ENCODE peak calls at places on chromosomes 7 and 10, in five cellular contexts. L is RPMI8226, M is GM12892, R is T-helper 2 cell, O is breast epithelium. I is an unnamed sample.

GRCh38 chr7:118080947-118081346 is 103.0 kb upstream of the LSM8 start:
- DNase-seq in L (no peak), M (no peak), R (no peak), O (no peak), I (no peak)

GRCh38 chr7:101185258-101185839 is 5.3 kb upstream of the NAT16 start:
- DNase-seq in L (no peak), M (no peak), R (no peak), O (no peak), I (no peak)

GRCh38 chr10:62759599-62760175 is 44.8 kb upstream of the ADO start:
- DNase-seq in L (no peak), M (no peak), R (no peak), O (no peak), I (no peak)

GRCh38 chr7:158612546-158612945 is 24.9 kb upstream of the PTPRN2 start:
- DNase-seq in L (no peak), M (no peak), R (no peak), O (no peak), I (no peak)

GRCh38 chr10:126201603-126202002 is 186.7 kb downstream of the ADAM12 start:
- DNase-seq in L (no peak), M (no peak), R (no peak), O (no peak), I (no peak)

GRCh38 chr10:34184901-34185386 is 630.2 kb downstream of the PARD3 start:
- DNase-seq in L (no peak), M (no peak), R (no peak), O (no peak), I (no peak)

GRCh38 chr7:10181996-10182395 is 791.7 kb upstream of the PHF14 start:
- DNase-seq in L (no peak), M (no peak), R (no peak), O (no peak), I (no peak)

GRCh38 chr10:62961951-62962523 is 145.9 kb upstream of the EGR2 start:
- DNase-seq in L (no peak), M (no peak), R (no peak), O (no peak), I (peak; percentile 42)

GRCh38 chr10:69513617-69514016 is 59.6 kb downstream of the NEUROG3 start:
- DNase-seq in L (no peak), M (no peak), R (no peak), O (no peak), I (no peak)

GRCh38 chr7:70615066-70615465 is 516.9 kb upstream of the GALNT17 start:
- DNase-seq in L (no peak), M (no peak), R (no peak), O (no peak), I (peak; percentile 57)

GRCh38 chr7:46654546-46655443 is 733.7 kb upstream of the IGFBP3 start:
- DNase-seq in L (no peak), M (no peak), R (no peak), O (no peak), I (no peak)

GRCh38 chr10:4431114-4431862 is 394.7 kb upstream of the AKR1E2 start:
- DNase-seq in L (no peak), M (no peak), R (no peak), O (no peak), I (no peak)

GRCh38 chr10:133385214-133385613 is 6.2 kb downstream of the PAOX start:
- DNase-seq in L (no peak), M (no peak), R (no peak), O (no peak), I (no peak)

GRCh38 chr10:43205681-43206390 is 61.0 kb downstream of the RASGEF1A start:
- DNase-seq in L (no peak), M (peak; percentile 9), R (no peak), O (peak; percentile 46), I (no peak)

GRCh38 chr7:157903296-157903695 is 566.5 kb downstream of the DNAJB6 start:
- DNase-seq in L (no peak), M (no peak), R (no peak), O (peak; percentile 12), I (no peak)

GRCh38 chr7:28858206-28858605 is 99.9 kb downstream of the TRIL start:
- DNase-seq in L (no peak), M (no peak), R (no peak), O (no peak), I (no peak)

GRCh38 chr7:3995187-3995586 is 686.9 kb upstream of the FOXK1 start:
- DNase-seq in L (no peak), M (no peak), R (no peak), O (no peak), I (peak; percentile 42)

GRCh38 chr7:90412458-90413184 is 9.4 kb downstream of the CLDN12 start:
- DNase-seq in L (peak; percentile 39), M (no peak), R (no peak), O (peak; percentile 74), I (peak; percentile 73)

GRCh38 chr7:107327986-107328569 is 141.8 kb upstream of the GPR22 start:
- DNase-seq in L (no peak), M (no peak), R (no peak), O (no peak), I (no peak)

GRCh38 chr7:124781907-124782306 is 16.3 kb upstream of the GPR37 start:
- DNase-seq in L (no peak), M (no peak), R (no peak), O (no peak), I (no peak)

GRCh38 chr10:30186371-30186875 is 127.0 kb upstream of the JCAD start:
- DNase-seq in L (peak; percentile 62), M (no peak), R (no peak), O (no peak), I (peak; percentile 49)

GRCh38 chr7:134520130-134520529 is 7.2 kb upstream of the AKR1B10 start:
- DNase-seq in L (no peak), M (no peak), R (no peak), O (no peak), I (no peak)

GRCh38 chr7:133820584-133820983 is 306.6 kb upstream of the LRGUK start:
- DNase-seq in L (no peak), M (no peak), R (no peak), O (no peak), I (no peak)

GRCh38 chr7:158951725-158952124 is 95.4 kb downstream of the DYNC2I1 start:
- DNase-seq in L (no peak), M (no peak), R (no peak), O (no peak), I (no peak)

GRCh38 chr10:12902135-12902572 is 99.4 kb downstream of the CCDC3 start:
- DNase-seq in L (peak; percentile 53), M (peak; percentile 46), R (no peak), O (no peak), I (peak; percentile 81)

GRCh38 chr10:27147701-27148100 is 6.5 kb downstream of the YME1L1 start:
- DNase-seq in L (no peak), M (no peak), R (no peak), O (no peak), I (no peak)

GRCh38 chr7:116626886-116627285 is 45.1 kb upstream of the MET start:
- DNase-seq in L (no peak), M (no peak), R (no peak), O (no peak), I (no peak)

GRCh38 chr10:48439581-48440041 is 133.1 kb downstream of the MAPK8 start:
- DNase-seq in L (no peak), M (no peak), R (no peak), O (no peak), I (no peak)

GRCh38 chr10:114694735-114695134 is 36.7 kb upstream of the ABLIM1 start:
- DNase-seq in L (no peak), M (peak; percentile 17), R (no peak), O (no peak), I (peak; percentile 85)

GRCh38 chr7:105448181-105448580 is 59.5 kb upstream of the SRPK2 start:
- DNase-seq in L (no peak), M (no peak), R (no peak), O (no peak), I (no peak)

GRCh38 chr10:63630928-63631685 is 109.9 kb downstream of the REEP3 start:
- DNase-seq in L (no peak), M (no peak), R (no peak), O (no peak), I (peak; percentile 71)

GRCh38 chr10:94403823-94404228 is 1.5 kb downstream of the TBC1D12 start:
- DNase-seq in L (no peak), M (no peak), R (no peak), O (no peak), I (no peak)

GRCh38 chr10:95513008-95513589 is 48.1 kb downstream of the SORBS1 start:
- DNase-seq in L (no peak), M (no peak), R (no peak), O (no peak), I (no peak)

GRCh38 chr7:9083837-9084236 is 650.4 kb downstream of the NXPH1 start:
- DNase-seq in L (peak; percentile 10), M (no peak), R (no peak), O (no peak), I (no peak)

GRCh38 chr7:112400141-112400540 is 50.1 kb upstream of the IFRD1 start:
- DNase-seq in L (no peak), M (no peak), R (no peak), O (no peak), I (no peak)

GRCh38 chr7:28041508-28042314 is 138.9 kb downstream of the JAZF1 start:
- DNase-seq in L (no peak), M (no peak), R (no peak), O (no peak), I (no peak)

GRCh38 chr7:150800576-150801241 is at the start of gene TMEM176A:
- DNase-seq in L (no peak), M (peak; percentile 27), R (no peak), O (no peak), I (no peak)